ENCODE peak calls at places on chromosomes 12 and 14, in five cellular contexts. G is sigmoid colon, Q is stomach, I is HCT116, M is Panc1. F is an unnamed sample.

GRCh38 chr12:4203772-4204376 is 69.7 kb upstream of the CCND2 start:
- DNase-seq in Q (no peak), I (no peak), M (no peak), G (no peak), F (no peak)

GRCh38 chr12:29711381-29711780 is 72.4 kb downstream of the TMTC1 start:
- DNase-seq in I (no peak), M (no peak), Q (no peak), G (no peak), F (no peak)

GRCh38 chr12:52278931-52279682 is 4.7 kb downstream of the KRT86 start:
- DNase-seq in Q (peak), I (peak), G (peak), M (no peak), F (peak)

GRCh38 chr14:30251017-30251416 is 307.9 kb upstream of the G2E3 start:
- DNase-seq in I (no peak), Q (no peak), M (no peak), G (no peak), F (no peak)

GRCh38 chr14:88095791-88096190 is 90.9 kb downstream of the GPR65 start:
- DNase-seq in G (no peak), Q (no peak), I (no peak), M (no peak), F (no peak)

GRCh38 chr14:96213871-96214465 is 9.3 kb downstream of the BDKRB2 start:
- DNase-seq in G (no peak), M (no peak), Q (no peak), I (no peak), F (no peak)

GRCh38 chr12:12018454-12018853 is 52.3 kb upstream of the BCL2L14 start:
- DNase-seq in M (no peak), Q (no peak), G (peak), I (no peak), F (peak)

GRCh38 chr12:114440450-114441383 is 34.8 kb upstream of the TBX5 start:
- DNase-seq in G (no peak), M (no peak), I (no peak), Q (no peak), F (no peak)

GRCh38 chr12:131444220-131445164 is 266.4 kb upstream of the SFSWAP start:
- DNase-seq in M (no peak), G (no peak), I (no peak), Q (peak), F (no peak)

GRCh38 chr12:6790496-6791150 is 1.3 kb downstream of the CD4 start:
- DNase-seq in G (no peak), M (no peak), Q (no peak), I (no peak), F (no peak)

GRCh38 chr14:89227490-89227834 is 189.6 kb downstream of the FOXN3 start:
- DNase-seq in Q (no peak), M (no peak), G (no peak), I (no peak), F (no peak)

GRCh38 chr12:120314220-120314619 is 12.1 kb downstream of the SIRT4 start:
- DNase-seq in Q (no peak), I (no peak), M (no peak), G (no peak), F (no peak)

GRCh38 chr12:52235001-52235760 is 2.1 kb downstream of the KRT7 start:
- DNase-seq in M (no peak), G (peak), Q (no peak), I (no peak), F (peak)

GRCh38 chr14:50225067-50225973 is 6.1 kb downstream of the SOS2 start:
- DNase-seq in Q (no peak), I (no peak), M (no peak), G (no peak), F (no peak)

GRCh38 chr12:93727195-93727811 is 50.1 kb downstream of the CRADD start:
- DNase-seq in I (no peak), G (peak), Q (peak), M (no peak), F (no peak)

GRCh38 chr12:50639721-50640120 is 124.2 kb upstream of the ATF1 start:
- DNase-seq in Q (no peak), I (no peak), G (no peak), M (no peak), F (no peak)

GRCh38 chr12:51484119-51484518 is 59.5 kb downstream of the SLC4A8 start:
- DNase-seq in Q (no peak), I (no peak), M (no peak), G (no peak), F (no peak)

GRCh38 chr12:92290016-92290685 is 144.5 kb upstream of the BTG1 start:
- DNase-seq in I (no peak), G (no peak), Q (no peak), M (no peak), F (no peak)

GRCh38 chr12:30989754-30990153 is 63.2 kb downstream of the TSPAN11 start:
- DNase-seq in G (no peak), Q (no peak), I (no peak), M (no peak), F (no peak)

GRCh38 chr14:46734287-46734686 is 82.7 kb upstream of the RPL10L start:
- DNase-seq in M (no peak), Q (no peak), I (no peak), G (no peak), F (no peak)

GRCh38 chr12:98997899-98998298 is 352.8 kb downstream of the APAF1 start:
- DNase-seq in Q (no peak), G (no peak), I (no peak), M (no peak), F (no peak)

GRCh38 chr14:68523994-68524725 is 268.7 kb downstream of the ZFP36L1 start:
- DNase-seq in I (no peak), Q (no peak), M (no peak), G (no peak), F (peak)

GRCh38 chr14:46147486-46147885 is 504.1 kb downstream of the RPL10L start:
- DNase-seq in Q (no peak), I (no peak), G (no peak), M (no peak), F (no peak)

GRCh38 chr14:35539969-35540368 is 6.0 kb downstream of the INSM2 start:
- DNase-seq in Q (no peak), M (no peak), G (no peak), I (no peak), F (no peak)

GRCh38 chr12:53495903-53496751 is 3.1 kb downstream of the MAP3K12 start:
- DNase-seq in Q (no peak), I (no peak), G (peak), M (no peak), F (peak)

GRCh38 chr12:30197392-30198047 is 413.8 kb upstream of the TMTC1 start:
- DNase-seq in G (no peak), Q (no peak), I (no peak), M (no peak), F (no peak)

GRCh38 chr14:54890794-54891193 is 11.8 kb downstream of the GCH1 start:
- DNase-seq in Q (no peak), M (no peak), I (no peak), G (no peak), F (no peak)

GRCh38 chr12:80101126-80101525 is 1.8 kb downstream of the OTOGL start:
- DNase-seq in M (no peak), G (no peak), I (no peak), Q (no peak), F (no peak)

GRCh38 chr14:21796912-21797311 is 123.3 kb upstream of the OR4E1 start:
- DNase-seq in I (no peak), M (no peak), G (no peak), Q (no peak), F (no peak)

GRCh38 chr12:5684989-5685388 is 253.1 kb downstream of the NTF3 start:
- DNase-seq in Q (no peak), I (no peak), G (no peak), M (no peak), F (no peak)

GRCh38 chr14:101008631-101009336 is 105.3 kb upstream of the RTL1 start:
- DNase-seq in I (no peak), M (no peak), Q (no peak), G (no peak), F (no peak)

GRCh38 chr12:111858186-111858585 is 16.2 kb downstream of the MAPKAPK5 start:
- DNase-seq in G (no peak), Q (no peak), I (no peak), M (no peak), F (no peak)

GRCh38 chr12:26052652-26053051 is 72.2 kb downstream of the BHLHE41 start:
- DNase-seq in G (no peak), M (peak), Q (no peak), I (no peak), F (no peak)

GRCh38 chr12:93624595-93625294 is 52.3 kb downstream of the SOCS2 start:
- DNase-seq in G (no peak), M (peak), Q (no peak), I (peak), F (no peak)

GRCh38 chr14:68948686-68949085 is 30.4 kb downstream of the ACTN1 start:
- DNase-seq in Q (no peak), M (no peak), G (peak), I (no peak), F (no peak)

GRCh38 chr12:7058850-7059249 is 1.7 kb upstream of the C1S start:
- DNase-seq in Q (no peak), M (no peak), I (no peak), G (no peak), F (no peak)

GRCh38 chr14:23301288-23301968 is 1.2 kb downstream of the PPP1R3E start:
- DNase-seq in Q (peak), I (peak), G (peak), M (peak), F (peak)

GRCh38 chr12:103771466-103771865 is 69.6 kb downstream of the NT5DC3 start:
- DNase-seq in G (peak), M (no peak), Q (peak), I (no peak), F (no peak)

GRCh38 chr12:44876554-44877275 is 600 bp upstream of the NELL2 start:
- DNase-seq in I (no peak), M (no peak), G (no peak), Q (no peak), F (no peak)

GRCh38 chr12:44875954-44876553 is at the start of gene NELL2:
- DNase-seq in I (no peak), G (no peak), M (no peak), Q (no peak), F (no peak)

GRCh38 chr12:44875417-44875953 is 630 bp downstream of the NELL2 start:
- DNase-seq in G (no peak), M (no peak), Q (no peak), I (no peak), F (no peak)

GRCh38 chr12:44873898-44874297 is 2.2 kb downstream of the NELL2 start:
- DNase-seq in Q (no peak), M (no peak), G (no peak), I (peak), F (no peak)

GRCh38 chr12:44874981-44875416 is 1.1 kb downstream of the NELL2 start:
- DNase-seq in Q (no peak), I (no peak), M (no peak), G (no peak), F (no peak)
- H3K27ac ChIP-seq in Q (no peak), I (no peak), M (no peak), G (no peak), F (no peak)

GRCh38 chr12:77062846-77063461 is 2.4 kb downstream of the E2F7 start:
- DNase-seq in G (no peak), Q (peak), I (no peak), M (peak), F (no peak)
- TF ChIP-seq POLR2AphosphoS5 in G (no peak), Q (no peak), I (no peak), M (no peak), F (no peak)

DNA sequence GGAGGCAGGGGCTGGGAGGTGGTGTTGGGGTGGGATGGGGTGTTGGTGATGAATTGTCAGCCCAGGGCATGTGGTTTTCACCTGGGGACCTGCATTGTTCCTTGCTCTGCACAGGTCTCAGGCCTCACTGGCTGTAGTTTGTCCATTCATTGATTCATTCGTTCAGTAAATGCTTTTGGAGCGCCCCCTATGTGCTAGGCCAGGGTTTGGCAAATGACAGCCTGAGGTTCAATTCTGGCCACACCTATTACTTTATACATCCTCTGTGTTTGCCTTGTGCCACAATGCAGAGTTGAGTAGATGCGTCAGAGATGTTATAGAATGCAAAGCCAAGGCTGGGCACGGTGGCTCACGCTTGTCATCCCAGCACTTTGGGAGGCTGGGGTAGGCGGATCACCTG is 4.7 kb downstream of the ADCK1 start:
- DNase-seq in Q (no peak), I (no peak), G (no peak), M (no peak), F (no peak)
- TF ChIP-seq CTCF in Q (no peak), I (peak), G (no peak), M (peak), F (no peak)

DNA sequence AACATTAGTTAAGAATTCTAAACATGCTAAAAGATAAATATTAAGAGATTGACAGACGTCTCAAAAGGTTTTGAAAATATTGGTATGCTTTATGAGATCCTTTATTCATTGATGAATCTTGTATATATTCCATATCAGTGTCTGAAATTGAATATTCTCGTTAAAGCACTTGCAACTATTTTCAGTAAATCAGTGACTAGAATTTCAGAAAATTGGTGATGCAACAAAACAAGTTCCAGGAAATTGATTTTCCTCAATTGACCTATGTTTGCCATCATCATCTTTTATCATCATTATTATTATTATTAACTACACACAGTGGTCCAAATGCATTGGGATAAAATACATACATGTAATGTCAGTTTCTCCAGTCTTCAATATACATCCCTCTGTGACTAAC is 453.6 kb downstream of the CCER1 start:
- DNase-seq in Q (no peak), G (no peak), I (no peak), M (no peak), F (no peak)
- H3K27ac ChIP-seq in Q (no peak), G (no peak), I (no peak), M (no peak), F (no peak)

GRCh38 chr12:40058721-40059190 is 47.1 kb downstream of the SLC2A13 start:
- DNase-seq in M (no peak), I (no peak), G (no peak), Q (no peak), F (no peak)

GRCh38 chr12:40055227-40055579 is 50.7 kb downstream of the SLC2A13 start:
- DNase-seq in M (no peak), I (no peak), G (no peak), Q (no peak), F (no peak)

GRCh38 chr12:40056357-40056756 is 49.5 kb downstream of the SLC2A13 start:
- DNase-seq in G (no peak), I (no peak), Q (no peak), M (no peak), F (no peak)

GRCh38 chr12:40055776-40056175 is 50.1 kb downstream of the SLC2A13 start:
- DNase-seq in I (no peak), M (no peak), G (no peak), Q (no peak), F (no peak)

DNA sequence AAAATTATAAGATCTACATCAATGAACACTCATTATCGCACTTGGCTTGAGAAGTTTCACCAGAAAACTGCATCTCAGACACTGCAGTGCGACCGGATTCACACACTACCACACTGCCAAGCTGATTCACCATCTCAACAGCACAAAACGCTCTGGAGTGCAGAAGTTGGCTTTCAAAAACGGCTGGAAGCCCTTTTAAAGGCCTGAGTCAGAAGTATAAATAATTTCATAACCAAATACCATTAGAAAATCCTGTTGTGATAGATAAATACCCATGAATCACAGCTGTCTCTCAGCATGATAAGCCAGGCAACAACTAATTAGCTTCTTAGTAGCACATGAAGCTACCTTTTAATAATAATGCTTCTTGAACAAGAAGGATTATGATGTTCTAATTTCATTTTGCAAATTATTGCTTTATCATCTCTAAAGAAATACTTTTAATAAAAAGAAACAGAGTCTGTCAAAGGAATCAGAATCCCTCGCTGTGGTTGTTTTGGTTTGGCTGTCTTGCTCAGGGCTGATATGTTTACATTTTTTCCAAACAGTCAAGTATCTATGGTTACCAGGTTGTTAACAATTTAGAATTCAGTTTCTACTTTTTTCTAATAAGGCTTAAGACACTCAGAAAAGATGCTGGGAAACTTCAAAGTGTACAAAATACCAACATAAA is 51.2 kb downstream of the SLC2A13 start:
- DNase-seq in I (no peak), M (no peak), Q (no peak), G (peak), F (no peak)
- TF ChIP-seq POLR2AphosphoS5 in I (no peak), M (no peak), Q (no peak), G (no peak), F (no peak)

GRCh38 chr12:82896286-82896685 is 209.6 kb downstream of the TMTC2 start:
- DNase-seq in I (no peak), Q (no peak), G (no peak), M (no peak), F (no peak)

GRCh38 chr12:82896979-82897378 is 210.3 kb downstream of the TMTC2 start:
- DNase-seq in G (no peak), Q (peak), M (no peak), I (peak), F (peak)
- TF ChIP-seq CTCF in G (no peak), Q (no peak), M (no peak), I (no peak), F (no peak)

F was measured in breast epithelium.